ENCODE peak calls at places on chromosomes 3 and 15, in five cellular contexts. R, K, Z, Q and W are unnamed samples.

GRCh38 chr3:72352176-72352575 is 496.1 kb downstream of the SHQ1 start:
- DNase-seq in R (no peak), K (no peak), Z (no peak), Q (no peak), W (no peak)

GRCh38 chr3:134667956-134668355 is 17.1 kb upstream of the KY start:
- DNase-seq in R (no peak), K (no peak), Z (no peak), Q (no peak), W (no peak)

GRCh38 chr3:36792342-36792741 is 28.0 kb upstream of the DCLK3 start:
- DNase-seq in R (peak; percentile 24), K (no peak), Z (peak; percentile 62), Q (no peak), W (no peak)

GRCh38 chr15:85112997-85113396 is 131.3 kb downstream of the PDE8A start:
- DNase-seq in R (no peak), K (no peak), Z (no peak), Q (no peak), W (no peak)

GRCh38 chr3:1183320-1184048 is 90.7 kb downstream of the CNTN6 start:
- DNase-seq in R (peak; percentile 50), K (no peak), Z (no peak), Q (no peak), W (no peak)

GRCh38 chr15:67241132-67241855 is 13.2 kb downstream of the AAGAB start:
- DNase-seq in R (no peak), K (no peak), Z (no peak), Q (no peak), W (no peak)

GRCh38 chr15:38461089-38461833 is 7.3 kb downstream of the FAM98B start:
- DNase-seq in R (peak; percentile 63), K (no peak), Z (no peak), Q (no peak), W (no peak)

GRCh38 chr15:101852356-101852755 is 40.4 kb downstream of the OR4F15 start:
- DNase-seq in R (peak; percentile 17), K (no peak), Z (no peak), Q (no peak), W (no peak)

GRCh38 chr15:58410353-58410752 is 21.4 kb upstream of the LIPC start:
- DNase-seq in R (peak; percentile 16), K (no peak), Z (no peak), Q (no peak), W (no peak)

GRCh38 chr3:10286596-10287295 is 6.0 kb downstream of the GHRL start:
- DNase-seq in R (peak; percentile 74), K (no peak), Z (peak; percentile 86), Q (no peak), W (no peak)

GRCh38 chr3:49351521-49352011 is 6.6 kb downstream of the GPX1 start:
- DNase-seq in R (peak; percentile 94), K (no peak), Z (no peak), Q (no peak), W (no peak)

GRCh38 chr3:71139501-71139900 is 444.0 kb downstream of the FOXP1 start:
- DNase-seq in R (no peak), K (no peak), Z (no peak), Q (no peak), W (no peak)

GRCh38 chr3:53166781-53167291 is 5.8 kb downstream of the PRKCD start:
- DNase-seq in R (peak; percentile 64), K (no peak), Z (no peak), Q (peak; percentile 73), W (no peak)

GRCh38 chr3:153115326-153115725 is 46.7 kb upstream of the RAP2B start:
- DNase-seq in R (no peak), K (no peak), Z (no peak), Q (no peak), W (no peak)
- TF ChIP-seq CTCF in R (no peak), K (no peak), Z (no peak), Q (no peak), W (no peak)

DNA sequence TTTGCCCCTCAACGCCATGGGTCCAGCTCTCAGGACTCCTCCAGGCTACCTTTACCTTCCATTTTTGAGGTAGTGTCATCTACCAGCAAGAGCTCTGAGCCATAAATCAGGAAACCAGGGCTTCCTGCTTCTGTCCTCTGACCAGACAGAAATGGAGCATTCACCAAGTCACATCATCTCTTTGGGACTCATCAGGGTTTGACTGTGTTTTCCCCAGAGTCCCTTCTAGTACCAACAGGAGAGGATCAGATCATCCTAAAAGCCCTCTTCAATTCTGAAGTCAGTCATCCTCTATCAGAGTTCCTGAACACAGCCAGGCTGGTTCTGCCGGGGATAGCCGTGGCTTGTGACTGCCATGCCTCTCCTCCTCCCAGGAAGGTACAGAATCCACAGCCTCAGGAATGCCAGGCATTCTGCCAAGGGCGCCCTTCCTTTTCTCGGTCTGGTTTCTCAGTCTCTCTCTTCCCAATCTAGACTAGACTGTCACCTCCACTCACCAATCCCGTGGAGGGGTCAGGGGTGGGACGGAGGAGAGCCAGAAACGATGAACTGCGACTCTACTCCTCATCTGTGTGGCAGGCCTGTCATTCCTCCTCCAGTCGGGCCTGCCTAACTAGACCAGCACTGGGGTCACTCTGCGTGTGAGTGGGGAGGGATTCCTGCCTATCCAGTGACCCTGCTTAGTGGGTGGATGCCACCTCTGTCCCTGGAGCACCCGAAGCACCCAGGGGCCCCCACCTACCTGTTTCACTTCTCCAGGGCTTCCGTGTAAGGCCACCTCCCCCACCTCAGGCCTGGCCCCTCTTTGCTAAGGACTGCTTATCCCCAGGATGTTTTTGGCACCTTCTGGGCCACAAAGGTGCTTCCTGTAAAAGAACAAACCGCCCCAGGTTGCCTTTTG is 30.9 kb downstream of the CCNL1 start:
- DNase-seq in R (peak; percentile 30), K (peak; percentile 85), Z (no peak), Q (no peak), W (no peak)
- H3K27ac ChIP-seq in R (peak overlapping the region; percentile 39), K (peak overlapping the region; percentile 77), Z (peak overlapping the region; percentile 75), Q (peak overlapping the region; percentile 89), W (peak overlapping the region; percentile 46)

DNA sequence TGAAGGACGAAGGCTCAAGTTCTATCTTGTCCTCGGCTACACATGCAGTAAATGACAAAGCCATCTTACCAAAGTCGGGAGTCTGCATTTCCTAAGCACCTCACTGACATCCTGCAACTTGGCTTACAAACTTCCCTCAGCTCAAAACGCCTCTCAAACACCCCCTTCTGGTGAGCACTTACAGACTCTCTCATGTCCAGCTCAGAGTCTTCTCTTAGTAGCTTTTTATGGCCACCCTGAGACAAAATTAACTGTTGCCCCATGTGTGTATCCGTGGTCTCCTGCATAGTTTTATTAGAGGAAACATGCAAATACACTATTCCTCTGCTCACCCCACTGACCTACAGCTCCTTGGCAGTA is 819.7 kb downstream of the FHIT start:
- DNase-seq in R (peak; percentile 48), K (no peak), Z (no peak), Q (no peak), W (no peak)
- TF ChIP-seq CTCF in R (peak; percentile 28), K (no peak), Z (no peak), Q (peak; percentile 44), W (no peak)

DNA sequence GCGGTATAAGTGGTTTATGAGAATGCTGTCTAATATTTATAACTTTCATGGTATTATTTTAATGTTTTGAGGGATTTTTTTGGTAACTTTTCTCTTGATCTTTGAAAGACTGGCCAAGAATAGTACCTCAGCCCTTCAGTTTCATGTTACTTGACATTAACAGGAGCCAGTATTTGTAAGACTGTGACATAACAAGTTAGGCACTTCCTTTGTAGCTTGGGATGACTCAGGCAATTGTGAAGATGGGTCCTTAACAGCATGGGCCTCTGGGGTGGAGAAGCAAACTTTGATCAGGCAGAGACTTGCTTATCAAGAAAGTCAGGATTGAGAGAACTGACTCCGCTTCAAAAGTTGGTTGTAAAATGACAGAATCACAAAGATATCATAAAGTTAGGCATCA is 9.5 kb downstream of the LRRC49 start:
- DNase-seq in R (peak; percentile 95), K (no peak), Z (peak; percentile 63), Q (no peak), W (no peak)
- H3K27ac ChIP-seq in R (peak overlapping the region; percentile 88), K (no peak overlapping the region), Z (no peak overlapping the region), Q (no peak overlapping the region), W (no peak overlapping the region)

DNA sequence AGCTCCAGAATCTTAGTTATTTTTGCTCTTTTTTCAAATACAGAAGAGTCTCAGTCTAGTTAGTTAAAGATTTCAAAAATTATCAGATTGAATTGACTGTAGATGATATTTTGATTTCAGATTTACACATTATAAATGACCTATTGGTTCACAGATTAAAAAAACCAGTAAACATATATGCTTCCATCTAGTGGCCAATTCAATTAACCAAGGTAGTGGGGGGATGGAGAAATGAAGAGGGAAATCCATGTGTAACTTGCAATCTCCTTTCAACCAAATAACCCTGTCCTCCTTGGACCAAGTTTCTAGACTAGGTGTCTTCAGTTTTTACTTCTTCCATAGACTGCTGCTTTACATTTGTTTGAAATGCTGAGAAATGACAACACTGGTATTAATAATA is 789.8 kb downstream of the ROBO1 start:
- DNase-seq in R (peak; percentile 28), K (no peak), Z (peak; percentile 68), Q (no peak), W (no peak)
- TF ChIP-seq CTCF in R (peak; percentile 53), K (no peak), Z (peak; percentile 69), Q (peak; percentile 43), W (no peak)

GRCh38 chr3:131883086-131883485 is 151.7 kb downstream of the CPNE4 start:
- DNase-seq in R (no peak), K (no peak), Z (no peak), Q (no peak), W (no peak)
- H3K27ac ChIP-seq in R (no peak overlapping the region), K (no peak overlapping the region), Z (no peak overlapping the region), Q (no peak overlapping the region), W (no peak overlapping the region)

DNA sequence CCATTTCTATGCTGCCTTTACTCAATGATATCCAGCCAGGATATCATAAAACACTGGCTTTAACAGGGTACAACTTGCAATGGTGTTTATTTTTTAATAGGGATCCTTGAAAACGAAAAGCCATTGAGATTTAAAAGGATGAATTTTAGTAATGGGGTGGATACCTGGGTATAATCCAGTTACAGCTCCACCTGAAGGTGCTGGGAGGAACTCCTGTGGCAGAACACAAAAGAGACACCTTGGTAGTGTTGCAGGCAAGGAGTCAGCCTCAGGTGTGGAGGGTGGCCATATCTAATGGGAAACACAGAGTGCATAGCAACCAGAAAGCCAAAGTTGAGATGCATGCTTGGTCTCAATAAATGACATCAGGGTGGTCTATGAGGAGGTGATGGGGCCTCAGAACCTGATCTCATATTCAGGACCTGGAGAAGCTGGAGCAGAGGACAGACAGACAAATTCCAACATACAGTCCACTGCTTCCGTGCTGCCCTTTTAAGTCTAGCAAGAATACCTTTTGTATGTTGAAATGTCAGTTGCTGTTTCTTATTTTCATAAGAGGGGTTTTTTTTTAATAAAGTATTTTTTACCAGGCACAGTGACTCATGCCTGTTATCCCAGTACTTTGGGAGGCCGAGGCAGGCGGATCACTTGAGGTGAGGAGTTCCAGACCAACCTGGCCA is 12.0 kb upstream of the PAQR9 start:
- DNase-seq in R (no peak), K (no peak), Z (no peak), Q (no peak), W (no peak)
- TF ChIP-seq CTCF in R (no peak), K (no peak), Z (no peak), Q (no peak), W (no peak)